ENCODE peak calls at places on chromosomes 1 and 21, in ten cellular contexts. I is fibroblast of lung; V is cardiac fibroblast; U is heart left ventricle; E is NCI-H146; Y is GM20000; Z is MCF 10A; C is ovary; K is AML-193; B is activated T-helper 1 cell treated with anti-CD3 and anti-CD28 coated beads, Interleukin-2, amount 50 U/mL, for 16 hours. X is an unnamed sample.
A peak's percentile ranks its signal among the peaks of the same experiment; 100 is the strongest.

GRCh38 chr1:35264861-35265260 is 3.6 kb upstream of the ZMYM4 start:
- DNase-seq in I (peak; percentile 61), K (peak; percentile 88), C (peak; percentile 42), V (no peak), E (no peak), B (no peak), Y (no peak), U (no peak), Z (no peak), X (no peak)

GRCh38 chr1:112389689-112390088 is 6.3 kb upstream of the CTTNBP2NL start:
- DNase-seq in Y (no peak), U (no peak), C (no peak), Z (no peak), B (no peak), V (no peak), I (peak; percentile 37), K (no peak), E (no peak), X (no peak)

GRCh38 chr1:76330993-76331603 is 256.6 kb downstream of the ST6GALNAC3 start:
- DNase-seq in Z (peak; percentile 78), Y (peak; percentile 38), K (peak; percentile 60), U (no peak), I (peak; percentile 67), E (peak; percentile 70), B (peak; percentile 6), V (peak; percentile 85), C (no peak), X (no peak)

GRCh38 chr1:203826175-203826574 is 30.8 kb downstream of the ZBED6 start:
- DNase-seq in Y (no peak), K (no peak), B (no peak), I (no peak), Z (no peak), E (no peak), U (no peak), C (no peak), V (no peak), X (no peak)

GRCh38 chr1:55604194-55604593 is 389.0 kb upstream of the USP24 start:
- DNase-seq in V (no peak), I (no peak), E (no peak), B (no peak), Z (no peak), U (no peak), C (peak; percentile 18), K (no peak), Y (no peak), X (no peak)

GRCh38 chr1:77533660-77534295 is 148.7 kb downstream of the ZZZ3 start:
- DNase-seq in B (peak; percentile 33), E (peak; percentile 53), K (peak; percentile 56), Y (peak; percentile 80), U (peak; percentile 46), I (peak; percentile 65), Z (peak; percentile 71), V (peak; percentile 88), C (peak; percentile 57), X (no peak)

GRCh38 chr1:156707486-156708244 is 2.3 kb upstream of the CRABP2 start:
- DNase-seq in V (no peak), K (no peak), I (peak; percentile 59), B (no peak), E (no peak), Z (no peak), U (no peak), C (no peak), Y (no peak), X (no peak)

GRCh38 chr1:113858418-113858817 is 13.1 kb downstream of the PTPN22 start:
- DNase-seq in K (no peak), Z (no peak), U (no peak), Y (no peak), I (no peak), C (no peak), V (no peak), B (no peak), E (no peak), X (no peak)

GRCh38 chr21:17542371-17542992 is 29.6 kb downstream of the CXADR start:
- DNase-seq in B (no peak), V (no peak), E (no peak), C (no peak), K (no peak), U (no peak), Y (no peak), Z (no peak), I (peak; percentile 31), X (no peak)

GRCh38 chr1:20530901-20531300 is 21.5 kb upstream of the FAM43B start:
- DNase-seq in B (no peak), Y (no peak), K (no peak), Z (no peak), C (no peak), E (peak; percentile 13), U (no peak), I (no peak), V (no peak), X (no peak)

X was measured in left ventricle myocardium inferior.